ENCODE peak calls at places on chromosomes 13 and 19, in ten cellular contexts. One of them, this sample, is unnamed.

GRCh38 chr19:58182577-58182988 is 278 bp upstream of the ZNF274 start:
- DNase-seq in activated naive CD4-positive, alpha-beta T cell treated with Interleukin-2 at 50 U/mL for 16 hours: no peak
- DNase-seq in PC-3: no peak
- DNase-seq in GM10248: peak
- DNase-seq in stimulated activated CD8-positive, alpha-beta memory T cell treated with anti-CD3 and anti-CD28 coated beads, Interleukin-7, amount 100 ng/mL, for 1 hour: peak
- DNase-seq in H9: no peak
- DNase-seq in CD4-positive, alpha-beta T cell: peak
- DNase-seq in cardiac muscle cell: no peak
- DNase-seq in smooth muscle cell of the brain vasculature: no peak
- DNase-seq in LHCN-M2: peak
- DNase-seq in this sample: no peak

GRCh38 chr13:45500492-45501174 is 35.9 kb downstream of the COG3 start:
- DNase-seq in GM10248: no peak
- DNase-seq in smooth muscle cell of the brain vasculature: peak
- DNase-seq in activated naive CD4-positive, alpha-beta T cell treated with Interleukin-2 at 50 U/mL for 16 hours: no peak
- DNase-seq in LHCN-M2: peak
- DNase-seq in stimulated activated CD8-positive, alpha-beta memory T cell treated with anti-CD3 and anti-CD28 coated beads, Interleukin-7, amount 100 ng/mL, for 1 hour: no peak
- DNase-seq in PC-3: peak
- DNase-seq in H9: no peak
- DNase-seq in CD4-positive, alpha-beta T cell: no peak
- DNase-seq in cardiac muscle cell: peak
- DNase-seq in this sample: peak

GRCh38 chr19:40528078-40528477 is 48.6 kb upstream of the SHKBP1 start:
- DNase-seq in smooth muscle cell of the brain vasculature: no peak
- DNase-seq in stimulated activated CD8-positive, alpha-beta memory T cell treated with anti-CD3 and anti-CD28 coated beads, Interleukin-7, amount 100 ng/mL, for 1 hour: no peak
- DNase-seq in CD4-positive, alpha-beta T cell: no peak
- DNase-seq in PC-3: no peak
- DNase-seq in activated naive CD4-positive, alpha-beta T cell treated with Interleukin-2 at 50 U/mL for 16 hours: no peak
- DNase-seq in LHCN-M2: no peak
- DNase-seq in cardiac muscle cell: no peak
- DNase-seq in GM10248: no peak
- DNase-seq in H9: no peak
- DNase-seq in this sample: no peak

GRCh38 chr19:23769691-23770468 is 11.2 kb upstream of the ZNF681 start:
- DNase-seq in smooth muscle cell of the brain vasculature: no peak
- DNase-seq in PC-3: no peak
- DNase-seq in LHCN-M2: no peak
- DNase-seq in H9: no peak
- DNase-seq in GM10248: no peak
- DNase-seq in stimulated activated CD8-positive, alpha-beta memory T cell treated with anti-CD3 and anti-CD28 coated beads, Interleukin-7, amount 100 ng/mL, for 1 hour: no peak
- DNase-seq in activated naive CD4-positive, alpha-beta T cell treated with Interleukin-2 at 50 U/mL for 16 hours: no peak
- DNase-seq in cardiac muscle cell: no peak
- DNase-seq in CD4-positive, alpha-beta T cell: no peak
- DNase-seq in this sample: no peak

GRCh38 chr19:4506449-4507149 is 11.7 kb downstream of the PLIN4 start:
- DNase-seq in H9: no peak
- DNase-seq in PC-3: peak
- DNase-seq in LHCN-M2: peak
- DNase-seq in activated naive CD4-positive, alpha-beta T cell treated with Interleukin-2 at 50 U/mL for 16 hours: no peak
- DNase-seq in cardiac muscle cell: peak
- DNase-seq in stimulated activated CD8-positive, alpha-beta memory T cell treated with anti-CD3 and anti-CD28 coated beads, Interleukin-7, amount 100 ng/mL, for 1 hour: no peak
- DNase-seq in GM10248: no peak
- DNase-seq in CD4-positive, alpha-beta T cell: no peak
- DNase-seq in smooth muscle cell of the brain vasculature: no peak
- DNase-seq in this sample: peak

GRCh38 chr19:49786432-49786831 is 19.6 kb downstream of the AP2A1 start:
- DNase-seq in H9: no peak
- DNase-seq in PC-3: peak
- DNase-seq in stimulated activated CD8-positive, alpha-beta memory T cell treated with anti-CD3 and anti-CD28 coated beads, Interleukin-7, amount 100 ng/mL, for 1 hour: no peak
- DNase-seq in cardiac muscle cell: peak
- DNase-seq in smooth muscle cell of the brain vasculature: no peak
- DNase-seq in activated naive CD4-positive, alpha-beta T cell treated with Interleukin-2 at 50 U/mL for 16 hours: no peak
- DNase-seq in GM10248: no peak
- DNase-seq in CD4-positive, alpha-beta T cell: no peak
- DNase-seq in LHCN-M2: peak
- DNase-seq in this sample: no peak

GRCh38 chr13:48819376-48819775 is 156.3 kb upstream of the FNDC3A start:
- DNase-seq in H9: no peak
- DNase-seq in PC-3: no peak
- DNase-seq in stimulated activated CD8-positive, alpha-beta memory T cell treated with anti-CD3 and anti-CD28 coated beads, Interleukin-7, amount 100 ng/mL, for 1 hour: no peak
- DNase-seq in LHCN-M2: no peak
- DNase-seq in activated naive CD4-positive, alpha-beta T cell treated with Interleukin-2 at 50 U/mL for 16 hours: no peak
- DNase-seq in CD4-positive, alpha-beta T cell: no peak
- DNase-seq in smooth muscle cell of the brain vasculature: no peak
- DNase-seq in GM10248: no peak
- DNase-seq in cardiac muscle cell: no peak
- DNase-seq in this sample: no peak

GRCh38 chr19:39398297-39398864 is 7.2 kb downstream of the MED29 start:
- DNase-seq in CD4-positive, alpha-beta T cell: no peak
- DNase-seq in cardiac muscle cell: peak
- DNase-seq in H9: no peak
- DNase-seq in activated naive CD4-positive, alpha-beta T cell treated with Interleukin-2 at 50 U/mL for 16 hours: peak
- DNase-seq in LHCN-M2: peak
- DNase-seq in stimulated activated CD8-positive, alpha-beta memory T cell treated with anti-CD3 and anti-CD28 coated beads, Interleukin-7, amount 100 ng/mL, for 1 hour: no peak
- DNase-seq in GM10248: no peak
- DNase-seq in smooth muscle cell of the brain vasculature: no peak
- DNase-seq in PC-3: peak
- DNase-seq in this sample: peak

GRCh38 chr19:623974-624373 is 9.4 kb downstream of the POLRMT start:
- DNase-seq in LHCN-M2: peak
- DNase-seq in GM10248: no peak
- DNase-seq in cardiac muscle cell: peak
- DNase-seq in smooth muscle cell of the brain vasculature: peak
- DNase-seq in activated naive CD4-positive, alpha-beta T cell treated with Interleukin-2 at 50 U/mL for 16 hours: no peak
- DNase-seq in CD4-positive, alpha-beta T cell: no peak
- DNase-seq in H9: no peak
- DNase-seq in stimulated activated CD8-positive, alpha-beta memory T cell treated with anti-CD3 and anti-CD28 coated beads, Interleukin-7, amount 100 ng/mL, for 1 hour: no peak
- DNase-seq in PC-3: no peak
- DNase-seq in this sample: no peak

GRCh38 chr19:10260141-10260584 is 8.1 kb downstream of the MRPL4 start:
- DNase-seq in PC-3: peak
- DNase-seq in GM10248: peak
- DNase-seq in activated naive CD4-positive, alpha-beta T cell treated with Interleukin-2 at 50 U/mL for 16 hours: peak
- DNase-seq in CD4-positive, alpha-beta T cell: no peak
- DNase-seq in cardiac muscle cell: no peak
- DNase-seq in LHCN-M2: no peak
- DNase-seq in H9: no peak
- DNase-seq in smooth muscle cell of the brain vasculature: no peak
- DNase-seq in stimulated activated CD8-positive, alpha-beta memory T cell treated with anti-CD3 and anti-CD28 coated beads, Interleukin-7, amount 100 ng/mL, for 1 hour: no peak
- DNase-seq in this sample: no peak

GRCh38 chr13:77448689-77449088 is 86.8 kb upstream of the SCEL start:
- DNase-seq in CD4-positive, alpha-beta T cell: no peak
- DNase-seq in PC-3: no peak
- DNase-seq in stimulated activated CD8-positive, alpha-beta memory T cell treated with anti-CD3 and anti-CD28 coated beads, Interleukin-7, amount 100 ng/mL, for 1 hour: no peak
- DNase-seq in LHCN-M2: no peak
- DNase-seq in cardiac muscle cell: no peak
- DNase-seq in H9: peak
- DNase-seq in GM10248: no peak
- DNase-seq in activated naive CD4-positive, alpha-beta T cell treated with Interleukin-2 at 50 U/mL for 16 hours: no peak
- DNase-seq in smooth muscle cell of the brain vasculature: no peak
- DNase-seq in this sample: no peak

This sample was measured in HCEC 1CT.